ENCODE peak calls at places on chromosomes 4 and X, in four cellular contexts. M is upper lobe of left lung, H is osteoblast, S is IMR-90. I is an unnamed sample. For H3K36me3, the result is how much of the 10 kb centered on the place peaks cover.

GRCh38 chrX:39445336-39445735 is 644.1 kb downstream of the MID1IP1 start:
- DNase-seq in H (no peak), M (no peak), S (no peak), I (peak)

GRCh38 chr4:74635490-74636123 is 158.7 kb downstream of the BTC start:
- DNase-seq in S (no peak), M (no peak), H (no peak), I (no peak)

GRCh38 chr4:109754093-109754857 is 24.4 kb upstream of the PLA2G12A start:
- DNase-seq in S (no peak), H (no peak), M (no peak), I (no peak)

GRCh38 chr4:56330691-56331090 is 56.6 kb downstream of the AASDH start:
- DNase-seq in M (no peak), S (peak), H (no peak), I (no peak)

GRCh38 chrX:141760761-141761160 is 62.2 kb upstream of the SPANXD start:
- DNase-seq in H (no peak), M (no peak), S (peak), I (no peak)

GRCh38 chr4:73894021-73894420 is 24.8 kb downstream of the CXCL1 start:
- DNase-seq in M (no peak), S (peak), H (no peak), I (no peak)

GRCh38 chr4:115323106-115323684 is 209.8 kb upstream of the NDST4 start:
- DNase-seq in S (no peak), H (no peak), M (no peak), I (no peak)

GRCh38 chr4:105140684-105141490 is 5.8 kb upstream of the TET2 start:
- DNase-seq in M (no peak), H (no peak), S (no peak), I (no peak)

GRCh38 chrX:30577362-30577961 is at the start of gene TASL:
- DNase-seq in H (no peak), M (no peak), S (no peak), I (no peak)

GRCh38 chrX:21956783-21957182 is 16.3 kb downstream of the SMS start:
- DNase-seq in H (no peak), M (no peak), S (no peak), I (no peak)

GRCh38 chrX:20729421-20729820 is 462.7 kb upstream of the RPS6KA3 start:
- DNase-seq in M (no peak), H (no peak), S (no peak), I (no peak)

GRCh38 chr4:90328558-90328957 is 201.4 kb downstream of the CCSER1 start:
- DNase-seq in H (no peak), M (no peak), S (peak), I (no peak)

GRCh38 chr4:159735281-159736207 is 632.7 kb downstream of the RAPGEF2 start:
- DNase-seq in H (no peak), S (no peak), M (no peak), I (no peak)

GRCh38 chr4:14667624-14668295 is 334.5 kb upstream of the CPEB2 start:
- DNase-seq in S (no peak), H (peak), M (no peak), I (no peak)

GRCh38 chr4:145902522-145902921 is 36.1 kb downstream of the ZNF827 start:
- DNase-seq in S (no peak), M (no peak), H (peak), I (no peak)

GRCh38 chr4:168817418-168817817 is 192.6 kb downstream of the CBR4 start:
- DNase-seq in H (no peak), M (no peak), S (no peak), I (no peak)

GRCh38 chr4:7285244-7286122 is 93.1 kb downstream of the SORCS2 start:
- DNase-seq in H (no peak), M (no peak), S (no peak), I (no peak)
- H3K4me3 ChIP-seq in H (no peak), M (no peak), S (no peak), I (no peak)

DNA sequence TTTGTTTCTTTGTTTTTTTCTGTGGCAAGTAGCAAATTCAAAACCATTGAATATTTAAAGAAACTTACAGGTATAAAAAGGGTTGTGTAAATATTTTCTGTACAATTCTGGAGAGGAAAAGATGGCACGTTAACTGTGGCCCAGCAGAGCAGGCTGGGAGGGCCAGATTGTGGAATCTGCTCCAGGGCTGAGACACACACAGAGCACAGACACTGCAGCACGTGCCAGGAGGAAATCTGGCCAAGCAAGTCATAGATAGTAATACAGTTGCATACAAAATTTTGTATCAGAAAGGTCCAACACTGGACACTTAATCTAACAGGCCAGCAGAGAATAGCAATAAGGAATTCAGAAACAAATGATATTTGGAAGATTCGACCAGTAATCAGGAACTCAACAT is 763.7 kb downstream of the PDHA2 start:
- DNase-seq in M (no peak), S (no peak), H (no peak), I (no peak)
- H3K27ac ChIP-seq in M (no peak), S (no peak), H (no peak), I (no peak)

GRCh38 chr4:147799986-147800555 is 68.2 kb downstream of the ARHGAP10 start:
- DNase-seq in S (no peak), M (no peak), H (no peak), I (peak)
- H3K36me3 ChIP-seq in S (under half), M (under half), H (under half), I (under half)

GRCh38 chr4:80069108-80069836 is 3.8 kb downstream of the ANTXR2 start:
- DNase-seq in H (peak), M (no peak), S (peak), I (no peak)
- H3K4me3 ChIP-seq in H (peak), M (no peak), S (no peak), I (no peak)

I was measured in effector memory CD4-positive, alpha-beta T cell.